ENCODE peak calls at places on chromosomes 13 and 19, in ten cellular contexts. One of them, this sample, is unnamed.

GRCh38 chr13:79581870-79582315 is 100.9 kb downstream of the NDFIP2 start:
- DNase-seq in foreskin keratinocyte: peak
- DNase-seq in CD8-positive, alpha-beta memory T cell: no peak
- DNase-seq in neural progenitor cell: peak
- DNase-seq in hepatocyte: no peak
- DNase-seq in uterus: no peak
- DNase-seq in tibial nerve: no peak
- DNase-seq in dorsolateral prefrontal cortex: no peak
- DNase-seq in left ventricle myocardium inferior: peak
- DNase-seq in Peyer's patch: no peak
- DNase-seq in this sample: no peak

GRCh38 chr13:21435710-21436151 is 23.4 kb downstream of the ZDHHC20 start:
- DNase-seq in hepatocyte: peak
- DNase-seq in uterus: peak
- DNase-seq in neural progenitor cell: no peak
- DNase-seq in CD8-positive, alpha-beta memory T cell: peak
- DNase-seq in tibial nerve: peak
- DNase-seq in Peyer's patch: no peak
- DNase-seq in foreskin keratinocyte: peak
- DNase-seq in dorsolateral prefrontal cortex: no peak
- DNase-seq in left ventricle myocardium inferior: peak
- DNase-seq in this sample: no peak

GRCh38 chr19:33630880-33631627 is 9.3 kb downstream of the CHST8 start:
- DNase-seq in left ventricle myocardium inferior: no peak
- DNase-seq in CD8-positive, alpha-beta memory T cell: no peak
- DNase-seq in tibial nerve: no peak
- DNase-seq in foreskin keratinocyte: no peak
- DNase-seq in Peyer's patch: no peak
- DNase-seq in dorsolateral prefrontal cortex: no peak
- DNase-seq in uterus: no peak
- DNase-seq in hepatocyte: no peak
- DNase-seq in neural progenitor cell: no peak
- DNase-seq in this sample: no peak

GRCh38 chr13:114109646-114110045 is 22.8 kb downstream of the RASA3 start:
- DNase-seq in neural progenitor cell: peak
- DNase-seq in foreskin keratinocyte: no peak
- DNase-seq in hepatocyte: no peak
- DNase-seq in uterus: peak
- DNase-seq in Peyer's patch: peak
- DNase-seq in CD8-positive, alpha-beta memory T cell: peak
- DNase-seq in left ventricle myocardium inferior: no peak
- DNase-seq in tibial nerve: no peak
- DNase-seq in dorsolateral prefrontal cortex: peak
- DNase-seq in this sample: no peak

GRCh38 chr13:38542601-38543000 is 144.3 kb upstream of the FREM2 start:
- DNase-seq in Peyer's patch: no peak
- DNase-seq in hepatocyte: no peak
- DNase-seq in neural progenitor cell: no peak
- DNase-seq in dorsolateral prefrontal cortex: no peak
- DNase-seq in tibial nerve: no peak
- DNase-seq in uterus: no peak
- DNase-seq in CD8-positive, alpha-beta memory T cell: no peak
- DNase-seq in left ventricle myocardium inferior: no peak
- DNase-seq in foreskin keratinocyte: peak
- DNase-seq in this sample: no peak

GRCh38 chr19:36115453-36116343 is at the start of gene TBCB:
- DNase-seq in hepatocyte: no peak
- DNase-seq in Peyer's patch: peak
- DNase-seq in CD8-positive, alpha-beta memory T cell: no peak
- DNase-seq in left ventricle myocardium inferior: peak
- DNase-seq in dorsolateral prefrontal cortex: no peak
- DNase-seq in foreskin keratinocyte: peak
- DNase-seq in neural progenitor cell: peak
- DNase-seq in tibial nerve: peak
- DNase-seq in uterus: no peak
- DNase-seq in this sample: no peak

GRCh38 chr13:30308548-30308947 is 1.2 kb upstream of the KATNAL1 start:
- DNase-seq in Peyer's patch: no peak
- DNase-seq in hepatocyte: peak
- DNase-seq in tibial nerve: no peak
- DNase-seq in dorsolateral prefrontal cortex: no peak
- DNase-seq in uterus: no peak
- DNase-seq in left ventricle myocardium inferior: no peak
- DNase-seq in foreskin keratinocyte: no peak
- DNase-seq in CD8-positive, alpha-beta memory T cell: no peak
- DNase-seq in neural progenitor cell: no peak
- DNase-seq in this sample: no peak

GRCh38 chr19:34644991-34645461 is 31.9 kb downstream of the SCGB2B2 start:
- DNase-seq in Peyer's patch: no peak
- DNase-seq in foreskin keratinocyte: no peak
- DNase-seq in neural progenitor cell: no peak
- DNase-seq in uterus: no peak
- DNase-seq in dorsolateral prefrontal cortex: no peak
- DNase-seq in left ventricle myocardium inferior: no peak
- DNase-seq in CD8-positive, alpha-beta memory T cell: no peak
- DNase-seq in tibial nerve: no peak
- DNase-seq in hepatocyte: no peak
- DNase-seq in this sample: no peak

GRCh38 chr13:20608438-20609020 is 41.6 kb downstream of the IFT88 start:
- DNase-seq in dorsolateral prefrontal cortex: no peak
- DNase-seq in foreskin keratinocyte: no peak
- DNase-seq in uterus: no peak
- DNase-seq in hepatocyte: no peak
- DNase-seq in Peyer's patch: no peak
- DNase-seq in CD8-positive, alpha-beta memory T cell: no peak
- DNase-seq in left ventricle myocardium inferior: no peak
- DNase-seq in neural progenitor cell: no peak
- DNase-seq in tibial nerve: no peak
- DNase-seq in this sample: no peak

GRCh38 chr19:2494084-2494446 is 18.1 kb downstream of the GADD45B start:
- DNase-seq in Peyer's patch: no peak
- DNase-seq in dorsolateral prefrontal cortex: peak
- DNase-seq in foreskin keratinocyte: peak
- DNase-seq in hepatocyte: peak
- DNase-seq in left ventricle myocardium inferior: no peak
- DNase-seq in tibial nerve: no peak
- DNase-seq in neural progenitor cell: no peak
- DNase-seq in CD8-positive, alpha-beta memory T cell: no peak
- DNase-seq in uterus: no peak
- DNase-seq in this sample: no peak

GRCh38 chr13:55244991-55245644 is 1895.6 kb upstream of the PRR20A start:
- DNase-seq in Peyer's patch: no peak
- DNase-seq in tibial nerve: no peak
- DNase-seq in foreskin keratinocyte: no peak
- DNase-seq in neural progenitor cell: peak
- DNase-seq in left ventricle myocardium inferior: no peak
- DNase-seq in CD8-positive, alpha-beta memory T cell: no peak
- DNase-seq in uterus: no peak
- DNase-seq in hepatocyte: peak
- DNase-seq in dorsolateral prefrontal cortex: no peak
- DNase-seq in this sample: no peak

GRCh38 chr19:58330458-58330857 is 3.7 kb downstream of the ZSCAN22 start:
- DNase-seq in uterus: no peak
- DNase-seq in tibial nerve: no peak
- DNase-seq in CD8-positive, alpha-beta memory T cell: no peak
- DNase-seq in hepatocyte: peak
- DNase-seq in foreskin keratinocyte: peak
- DNase-seq in Peyer's patch: peak
- DNase-seq in neural progenitor cell: no peak
- DNase-seq in left ventricle myocardium inferior: no peak
- DNase-seq in dorsolateral prefrontal cortex: no peak
- DNase-seq in this sample: no peak

GRCh38 chr19:58328999-58329398 is 2.2 kb downstream of the ZSCAN22 start:
- DNase-seq in dorsolateral prefrontal cortex: no peak
- DNase-seq in Peyer's patch: peak
- DNase-seq in neural progenitor cell: peak
- DNase-seq in CD8-positive, alpha-beta memory T cell: no peak
- DNase-seq in uterus: no peak
- DNase-seq in hepatocyte: no peak
- DNase-seq in foreskin keratinocyte: no peak
- DNase-seq in left ventricle myocardium inferior: no peak
- DNase-seq in tibial nerve: no peak
- DNase-seq in this sample: no peak

GRCh38 chr19:58326914-58327726 is at the start of gene ZSCAN22:
- DNase-seq in Peyer's patch: peak
- DNase-seq in neural progenitor cell: peak
- DNase-seq in dorsolateral prefrontal cortex: peak
- DNase-seq in left ventricle myocardium inferior: peak
- DNase-seq in uterus: peak
- DNase-seq in foreskin keratinocyte: peak
- DNase-seq in hepatocyte: peak
- DNase-seq in tibial nerve: peak
- DNase-seq in CD8-positive, alpha-beta memory T cell: peak
- DNase-seq in this sample: peak

GRCh38 chr19:58326501-58326913 is 287 bp upstream of the ZSCAN22 start:
- DNase-seq in neural progenitor cell: no peak
- DNase-seq in CD8-positive, alpha-beta memory T cell: no peak
- DNase-seq in left ventricle myocardium inferior: no peak
- DNase-seq in tibial nerve: no peak
- DNase-seq in foreskin keratinocyte: no peak
- DNase-seq in dorsolateral prefrontal cortex: no peak
- DNase-seq in hepatocyte: no peak
- DNase-seq in Peyer's patch: no peak
- DNase-seq in uterus: no peak
- DNase-seq in this sample: no peak

DNA sequence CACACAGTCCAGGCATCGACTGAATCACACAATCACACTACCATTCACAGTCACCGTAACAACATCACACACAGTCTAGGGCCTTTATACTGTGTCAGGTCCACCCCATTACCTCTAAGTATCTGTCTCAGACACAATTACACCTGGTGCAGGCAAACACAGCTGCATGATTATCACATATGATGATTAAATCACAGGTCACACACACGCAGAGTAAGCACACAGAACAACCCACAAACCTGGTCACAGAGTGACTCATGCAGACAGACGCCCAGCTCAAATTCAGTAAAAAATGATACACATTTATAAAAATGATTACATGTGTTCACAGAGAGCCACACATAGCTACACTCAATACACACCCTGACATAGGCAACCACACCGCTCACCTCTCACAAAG is 1.2 kb upstream of the ZSCAN22 start:
- DNase-seq in Peyer's patch: no peak
- DNase-seq in tibial nerve: no peak
- DNase-seq in hepatocyte: no peak
- DNase-seq in left ventricle myocardium inferior: no peak
- DNase-seq in uterus: no peak
- DNase-seq in dorsolateral prefrontal cortex: no peak
- DNase-seq in CD8-positive, alpha-beta memory T cell: no peak
- DNase-seq in neural progenitor cell: no peak
- DNase-seq in foreskin keratinocyte: peak
- DNase-seq in this sample: no peak
- H3K27ac ChIP-seq in Peyer's patch: no peak
- H3K27ac ChIP-seq in tibial nerve: no peak
- H3K27ac ChIP-seq in hepatocyte: no peak
- H3K27ac ChIP-seq in left ventricle myocardium inferior: no peak
- H3K27ac ChIP-seq in uterus: no peak
- H3K27ac ChIP-seq in dorsolateral prefrontal cortex: no peak
- H3K27ac ChIP-seq in CD8-positive, alpha-beta memory T cell: no peak
- H3K27ac ChIP-seq in neural progenitor cell: no peak
- H3K27ac ChIP-seq in foreskin keratinocyte: peak
- H3K27ac ChIP-seq in this sample: no peak

GRCh38 chr13:74063533-74064100 is 70.6 kb downstream of the KLF12 start:
- DNase-seq in neural progenitor cell: no peak
- DNase-seq in hepatocyte: no peak
- DNase-seq in tibial nerve: no peak
- DNase-seq in left ventricle myocardium inferior: no peak
- DNase-seq in uterus: no peak
- DNase-seq in foreskin keratinocyte: no peak
- DNase-seq in CD8-positive, alpha-beta memory T cell: no peak
- DNase-seq in dorsolateral prefrontal cortex: no peak
- DNase-seq in Peyer's patch: no peak
- DNase-seq in this sample: no peak
- H3K27ac ChIP-seq in neural progenitor cell: no peak
- H3K27ac ChIP-seq in hepatocyte: no peak
- H3K27ac ChIP-seq in tibial nerve: no peak
- H3K27ac ChIP-seq in left ventricle myocardium inferior: peak
- H3K27ac ChIP-seq in uterus: peak
- H3K27ac ChIP-seq in foreskin keratinocyte: no peak
- H3K27ac ChIP-seq in CD8-positive, alpha-beta memory T cell: no peak
- H3K27ac ChIP-seq in dorsolateral prefrontal cortex: peak
- H3K27ac ChIP-seq in Peyer's patch: peak
- H3K27ac ChIP-seq in this sample: no peak

GRCh38 chr19:31529121-31529520 is 179.9 kb upstream of the TSHZ3 start:
- DNase-seq in hepatocyte: no peak
- DNase-seq in foreskin keratinocyte: peak
- DNase-seq in uterus: no peak
- DNase-seq in neural progenitor cell: no peak
- DNase-seq in tibial nerve: no peak
- DNase-seq in dorsolateral prefrontal cortex: no peak
- DNase-seq in CD8-positive, alpha-beta memory T cell: no peak
- DNase-seq in left ventricle myocardium inferior: no peak
- DNase-seq in Peyer's patch: no peak
- DNase-seq in this sample: no peak
- H3K27ac ChIP-seq in hepatocyte: no peak
- H3K27ac ChIP-seq in foreskin keratinocyte: no peak
- H3K27ac ChIP-seq in uterus: no peak
- H3K27ac ChIP-seq in neural progenitor cell: no peak
- H3K27ac ChIP-seq in tibial nerve: no peak
- H3K27ac ChIP-seq in dorsolateral prefrontal cortex: no peak
- H3K27ac ChIP-seq in CD8-positive, alpha-beta memory T cell: no peak
- H3K27ac ChIP-seq in left ventricle myocardium inferior: no peak
- H3K27ac ChIP-seq in Peyer's patch: no peak
- H3K27ac ChIP-seq in this sample: no peak

GRCh38 chr19:45852941-45853340 is 10.0 kb downstream of the SYMPK start:
- DNase-seq in neural progenitor cell: no peak
- DNase-seq in dorsolateral prefrontal cortex: no peak
- DNase-seq in hepatocyte: no peak
- DNase-seq in Peyer's patch: no peak
- DNase-seq in uterus: no peak
- DNase-seq in foreskin keratinocyte: no peak
- DNase-seq in left ventricle myocardium inferior: no peak
- DNase-seq in CD8-positive, alpha-beta memory T cell: no peak
- DNase-seq in tibial nerve: no peak
- DNase-seq in this sample: no peak
- H3K27ac ChIP-seq in neural progenitor cell: no peak
- H3K27ac ChIP-seq in dorsolateral prefrontal cortex: no peak
- H3K27ac ChIP-seq in hepatocyte: no peak
- H3K27ac ChIP-seq in Peyer's patch: no peak
- H3K27ac ChIP-seq in uterus: no peak
- H3K27ac ChIP-seq in foreskin keratinocyte: no peak
- H3K27ac ChIP-seq in left ventricle myocardium inferior: no peak
- H3K27ac ChIP-seq in CD8-positive, alpha-beta memory T cell: no peak
- H3K27ac ChIP-seq in tibial nerve: no peak
- H3K27ac ChIP-seq in this sample: no peak

GRCh38 chr13:94712812-94713555 is 639 bp upstream of the SOX21 start:
- DNase-seq in Peyer's patch: no peak
- DNase-seq in foreskin keratinocyte: peak
- DNase-seq in tibial nerve: no peak
- DNase-seq in dorsolateral prefrontal cortex: peak
- DNase-seq in hepatocyte: peak
- DNase-seq in CD8-positive, alpha-beta memory T cell: no peak
- DNase-seq in left ventricle myocardium inferior: no peak
- DNase-seq in uterus: no peak
- DNase-seq in neural progenitor cell: peak
- DNase-seq in this sample: no peak
- H3K27ac ChIP-seq in Peyer's patch: no peak
- H3K27ac ChIP-seq in foreskin keratinocyte: no peak
- H3K27ac ChIP-seq in tibial nerve: no peak
- H3K27ac ChIP-seq in dorsolateral prefrontal cortex: no peak
- H3K27ac ChIP-seq in hepatocyte: no peak
- H3K27ac ChIP-seq in CD8-positive, alpha-beta memory T cell: no peak
- H3K27ac ChIP-seq in left ventricle myocardium inferior: no peak
- H3K27ac ChIP-seq in uterus: no peak
- H3K27ac ChIP-seq in neural progenitor cell: peak
- H3K27ac ChIP-seq in this sample: no peak

GRCh38 chr13:24083722-24084421 is 76.6 kb upstream of the SPATA13 start:
- DNase-seq in left ventricle myocardium inferior: no peak
- DNase-seq in foreskin keratinocyte: no peak
- DNase-seq in neural progenitor cell: peak
- DNase-seq in hepatocyte: no peak
- DNase-seq in Peyer's patch: no peak
- DNase-seq in uterus: no peak
- DNase-seq in tibial nerve: no peak
- DNase-seq in CD8-positive, alpha-beta memory T cell: no peak
- DNase-seq in dorsolateral prefrontal cortex: no peak
- DNase-seq in this sample: no peak
- H3K27ac ChIP-seq in left ventricle myocardium inferior: no peak
- H3K27ac ChIP-seq in foreskin keratinocyte: no peak
- H3K27ac ChIP-seq in neural progenitor cell: peak
- H3K27ac ChIP-seq in hepatocyte: no peak
- H3K27ac ChIP-seq in Peyer's patch: no peak
- H3K27ac ChIP-seq in uterus: no peak
- H3K27ac ChIP-seq in tibial nerve: no peak
- H3K27ac ChIP-seq in CD8-positive, alpha-beta memory T cell: no peak
- H3K27ac ChIP-seq in dorsolateral prefrontal cortex: peak
- H3K27ac ChIP-seq in this sample: no peak

This sample was measured in naive thymus-derived CD4-positive, alpha-beta T cell.